ENCODE peak calls at places on chromosomes 4 and X, in six cellular contexts. H is activated CD4-positive, alpha-beta T cell treated with anti-CD3 and anti-CD28 coated beads, Interleukin-2, amount 10 ng/mL, durations not matched to agents 7 days and 5 days; J is endothelial cell of umbilical vein; E is activated B cell treated with CpG ODN at 0.5 μM for 24 hours; G is EL; Z is Caki2. W is an unnamed sample.

GRCh38 chr4:183099537-183100297 is 660 bp downstream of the WWC2 start:
- DNase-seq in H (no peak), J (peak; percentile 38), E (peak; percentile 25), G (peak; percentile 33), Z (peak; percentile 31), W (no peak)

GRCh38 chr4:17578482-17578891 is 1.5 kb downstream of the LAP3 start:
- DNase-seq in H (peak; percentile 26), J (peak; percentile 41), E (no peak), G (peak; percentile 30), Z (no peak), W (no peak)

GRCh38 chrX:150854856-150855255 is 43.6 kb downstream of the CD99L2 start:
- DNase-seq in H (no peak), J (no peak), E (no peak), G (no peak), Z (no peak), W (no peak)

GRCh38 chr4:42296196-42296595 is 101.1 kb upstream of the SHISA3 start:
- DNase-seq in H (no peak), J (no peak), E (no peak), G (no peak), Z (no peak), W (no peak)

GRCh38 chr4:168639914-168640313 is 143.1 kb downstream of the PALLD start:
- DNase-seq in H (no peak), J (no peak), E (no peak), G (no peak), Z (no peak), W (no peak)

GRCh38 chr4:110196206-110196870 is 2.1 kb downstream of the ELOVL6 start:
- DNase-seq in H (peak; percentile 48), J (peak; percentile 55), E (peak; percentile 57), G (peak; percentile 56), Z (peak; percentile 68), W (no peak)

GRCh38 chr4:145681518-145681917 is 1.6 kb downstream of the C4orf51 start:
- DNase-seq in H (no peak), J (no peak), E (no peak), G (no peak), Z (no peak), W (no peak)

GRCh38 chr4:97786306-97786920 is 356.9 kb downstream of the STPG2 start:
- DNase-seq in H (no peak), J (no peak), E (no peak), G (no peak), Z (no peak), W (no peak)

GRCh38 chrX:154596290-154596929 is 11.5 kb downstream of the CTAG1A start:
- DNase-seq in H (peak; percentile 9), J (no peak), E (no peak), G (peak; percentile 91), Z (peak; percentile 81), W (no peak)

GRCh38 chrX:79570524-79571240 is 203.5 kb upstream of the ITM2A start:
- DNase-seq in H (no peak), J (no peak), E (no peak), G (no peak), Z (no peak), W (no peak)

GRCh38 chr4:159096434-159096833 is 6.4 kb upstream of the RAPGEF2 start:
- DNase-seq in H (no peak), J (peak; percentile 62), E (no peak), G (no peak), Z (no peak), W (no peak)

GRCh38 chr4:139177049-139177887 is at the start of gene ELF2:
- DNase-seq in H (peak; percentile 87), J (peak; percentile 84), E (peak; percentile 81), G (peak; percentile 86), Z (peak; percentile 77), W (peak; percentile 92)

GRCh38 chr4:105014242-105015031 is 132.2 kb upstream of the TET2 start:
- DNase-seq in H (no peak), J (no peak), E (no peak), G (no peak), Z (no peak), W (no peak)

GRCh38 chrX:119482497-119483480 is 14.5 kb downstream of the SLC25A5 start:
- DNase-seq in H (peak; percentile 52), J (peak; percentile 52), E (peak; percentile 53), G (peak; percentile 68), Z (peak; percentile 49), W (peak; percentile 50)

GRCh38 chrX:85828771-85829170 is 218.6 kb downstream of the CHM start:
- DNase-seq in H (no peak), J (no peak), E (no peak), G (no peak), Z (no peak), W (no peak)

GRCh38 chr4:81466841-81467671 is 4.7 kb downstream of the RASGEF1B start:
- DNase-seq in H (peak; percentile 88), J (peak; percentile 68), E (no peak), G (peak; percentile 56), Z (peak; percentile 43), W (peak; percentile 50)

GRCh38 chr4:16516796-16517413 is 290.6 kb upstream of the TAPT1 start:
- DNase-seq in H (no peak), J (peak; percentile 76), E (no peak), G (peak; percentile 62), Z (no peak), W (no peak)

GRCh38 chr4:114417214-114417613 is 181.4 kb upstream of the UGT8 start:
- DNase-seq in H (no peak), J (no peak), E (no peak), G (no peak), Z (no peak), W (no peak)

GRCh38 chr4:2256156-2256731 is 5.7 kb downstream of the MXD4 start:
- DNase-seq in H (peak; percentile 5), J (no peak), E (peak; percentile 11), G (no peak), Z (no peak), W (peak; percentile 44)

GRCh38 chr4:153142700-153143438 is 61.4 kb upstream of the TRIM2 start:
- DNase-seq in H (peak; percentile 68), J (peak; percentile 79), E (no peak), G (peak; percentile 75), Z (peak; percentile 74), W (peak; percentile 54)

W was measured in CD14-positive monocyte.